ENCODE peak calls at places on chromosomes 2 and 18, in four cellular contexts. One of them, this sample, is unnamed.

GRCh38 chr2:96251721-96252292 is 14.0 kb downstream of the TMEM127 start:
- DNase-seq in activated T-cell treated with anti-CD3 and anti-CD28 coated beads for 48 hours: no peak
- DNase-seq in GM12865: peak; percentile 25
- DNase-seq in anterior cingulate cortex: no peak
- DNase-seq in this sample: no peak

GRCh38 chr2:217365656-217366055 is 505.8 kb upstream of the TNP1 start:
- DNase-seq in anterior cingulate cortex: no peak
- DNase-seq in GM12865: no peak
- DNase-seq in activated T-cell treated with anti-CD3 and anti-CD28 coated beads for 48 hours: no peak
- DNase-seq in this sample: no peak

GRCh38 chr2:10620481-10620880 is 69.3 kb downstream of the NOL10 start:
- DNase-seq in GM12865: no peak
- DNase-seq in activated T-cell treated with anti-CD3 and anti-CD28 coated beads for 48 hours: no peak
- DNase-seq in anterior cingulate cortex: no peak
- DNase-seq in this sample: no peak

GRCh38 chr2:231394201-231395141 is 1.0 kb upstream of the B3GNT7 start:
- DNase-seq in GM12865: peak; percentile 93
- DNase-seq in activated T-cell treated with anti-CD3 and anti-CD28 coated beads for 48 hours: no peak
- DNase-seq in anterior cingulate cortex: no peak
- DNase-seq in this sample: no peak

GRCh38 chr2:166665991-166666940 is 172.2 kb upstream of the SCN7A start:
- DNase-seq in activated T-cell treated with anti-CD3 and anti-CD28 coated beads for 48 hours: no peak
- DNase-seq in anterior cingulate cortex: no peak
- DNase-seq in GM12865: no peak
- DNase-seq in this sample: no peak

GRCh38 chr2:95043300-95043786 is 17.8 kb downstream of the MAL start:
- DNase-seq in activated T-cell treated with anti-CD3 and anti-CD28 coated beads for 48 hours: no peak
- DNase-seq in anterior cingulate cortex: peak; percentile 52
- DNase-seq in GM12865: peak; percentile 76
- DNase-seq in this sample: peak; percentile 82

GRCh38 chr2:231523451-231524266 is 6.6 kb downstream of the NMUR1 start:
- DNase-seq in activated T-cell treated with anti-CD3 and anti-CD28 coated beads for 48 hours: no peak
- DNase-seq in anterior cingulate cortex: no peak
- DNase-seq in GM12865: no peak
- DNase-seq in this sample: no peak

GRCh38 chr18:65983750-65984149 is 232.9 kb downstream of the CDH7 start:
- DNase-seq in activated T-cell treated with anti-CD3 and anti-CD28 coated beads for 48 hours: no peak
- DNase-seq in GM12865: no peak
- DNase-seq in anterior cingulate cortex: no peak
- DNase-seq in this sample: no peak

GRCh38 chr2:10780491-10780820 is 32.1 kb downstream of the PDIA6 start:
- DNase-seq in anterior cingulate cortex: no peak
- DNase-seq in activated T-cell treated with anti-CD3 and anti-CD28 coated beads for 48 hours: no peak
- DNase-seq in GM12865: no peak
- DNase-seq in this sample: no peak

GRCh38 chr2:28661589-28662001 is 90.0 kb upstream of the PPP1CB start:
- DNase-seq in activated T-cell treated with anti-CD3 and anti-CD28 coated beads for 48 hours: no peak
- DNase-seq in anterior cingulate cortex: no peak
- DNase-seq in GM12865: no peak
- DNase-seq in this sample: no peak

GRCh38 chr18:63763831-63764600 is 11.2 kb upstream of the SERPINB7 start:
- DNase-seq in anterior cingulate cortex: no peak
- DNase-seq in GM12865: no peak
- DNase-seq in activated T-cell treated with anti-CD3 and anti-CD28 coated beads for 48 hours: no peak
- DNase-seq in this sample: no peak

GRCh38 chr18:36162981-36163380 is 24.3 kb upstream of the MOCOS start:
- DNase-seq in GM12865: no peak
- DNase-seq in anterior cingulate cortex: no peak
- DNase-seq in activated T-cell treated with anti-CD3 and anti-CD28 coated beads for 48 hours: no peak
- DNase-seq in this sample: no peak

GRCh38 chr18:50638623-50639398 is 78.9 kb downstream of the MAPK4 start:
- DNase-seq in activated T-cell treated with anti-CD3 and anti-CD28 coated beads for 48 hours: no peak
- DNase-seq in GM12865: no peak
- DNase-seq in anterior cingulate cortex: no peak
- DNase-seq in this sample: no peak

GRCh38 chr2:27889774-27890145 is 427 bp downstream of the RBKS start:
- DNase-seq in activated T-cell treated with anti-CD3 and anti-CD28 coated beads for 48 hours: no peak
- DNase-seq in anterior cingulate cortex: no peak
- DNase-seq in GM12865: no peak
- DNase-seq in this sample: no peak

GRCh38 chr18:53944721-53945120 is 279.7 kb downstream of the MBD2 start:
- DNase-seq in GM12865: peak; percentile 33
- DNase-seq in activated T-cell treated with anti-CD3 and anti-CD28 coated beads for 48 hours: no peak
- DNase-seq in anterior cingulate cortex: no peak
- DNase-seq in this sample: no peak

GRCh38 chr18:75728621-75729020 is 301.1 kb upstream of the SMIM21 start:
- DNase-seq in GM12865: no peak
- DNase-seq in activated T-cell treated with anti-CD3 and anti-CD28 coated beads for 48 hours: no peak
- DNase-seq in anterior cingulate cortex: no peak
- DNase-seq in this sample: no peak

GRCh38 chr18:73043231-73044000 is 175.6 kb upstream of the NETO1 start:
- DNase-seq in activated T-cell treated with anti-CD3 and anti-CD28 coated beads for 48 hours: no peak
- DNase-seq in GM12865: no peak
- DNase-seq in anterior cingulate cortex: no peak
- DNase-seq in this sample: no peak

GRCh38 chr2:110842048-110842447 is 109.7 kb downstream of the ACOXL start:
- DNase-seq in anterior cingulate cortex: no peak
- DNase-seq in activated T-cell treated with anti-CD3 and anti-CD28 coated beads for 48 hours: no peak
- DNase-seq in GM12865: no peak
- DNase-seq in this sample: no peak

GRCh38 chr2:75403991-75404428 is 156.7 kb downstream of the EVA1A start:
- DNase-seq in anterior cingulate cortex: no peak
- DNase-seq in GM12865: peak; percentile 71
- DNase-seq in activated T-cell treated with anti-CD3 and anti-CD28 coated beads for 48 hours: no peak
- DNase-seq in this sample: no peak

GRCh38 chr2:98140210-98140609 is 53.2 kb downstream of the VWA3B start:
- DNase-seq in activated T-cell treated with anti-CD3 and anti-CD28 coated beads for 48 hours: no peak
- DNase-seq in GM12865: no peak
- DNase-seq in anterior cingulate cortex: no peak
- DNase-seq in this sample: no peak

GRCh38 chr2:199471443-199472057 is 13.8 kb upstream of the SATB2 start:
- DNase-seq in activated T-cell treated with anti-CD3 and anti-CD28 coated beads for 48 hours: no peak
- DNase-seq in GM12865: peak; percentile 38
- DNase-seq in anterior cingulate cortex: no peak
- DNase-seq in this sample: peak; percentile 26

GRCh38 chr2:225534697-225535096 is 135.2 kb downstream of the NYAP2 start:
- DNase-seq in activated T-cell treated with anti-CD3 and anti-CD28 coated beads for 48 hours: no peak
- DNase-seq in GM12865: no peak
- DNase-seq in anterior cingulate cortex: no peak
- DNase-seq in this sample: no peak

GRCh38 chr2:170425291-170425751 is 247.4 kb downstream of the MYO3B start:
- DNase-seq in anterior cingulate cortex: no peak
- DNase-seq in activated T-cell treated with anti-CD3 and anti-CD28 coated beads for 48 hours: no peak
- DNase-seq in GM12865: no peak
- DNase-seq in this sample: no peak

GRCh38 chr18:70559446-70559845 is 270.6 kb downstream of the SOCS6 start:
- DNase-seq in activated T-cell treated with anti-CD3 and anti-CD28 coated beads for 48 hours: no peak
- DNase-seq in GM12865: no peak
- DNase-seq in anterior cingulate cortex: no peak
- DNase-seq in this sample: no peak

GRCh38 chr2:36538345-36538744 is 59.6 kb downstream of the FEZ2 start:
- DNase-seq in GM12865: no peak
- DNase-seq in anterior cingulate cortex: no peak
- DNase-seq in activated T-cell treated with anti-CD3 and anti-CD28 coated beads for 48 hours: no peak
- DNase-seq in this sample: no peak

GRCh38 chr18:55499526-55499925 is 88.5 kb downstream of the TCF4 start:
- DNase-seq in GM12865: no peak
- DNase-seq in activated T-cell treated with anti-CD3 and anti-CD28 coated beads for 48 hours: no peak
- DNase-seq in anterior cingulate cortex: no peak
- DNase-seq in this sample: no peak

GRCh38 chr18:56952026-56952425 is 194.9 kb upstream of the BOD1L2 start:
- DNase-seq in GM12865: no peak
- DNase-seq in anterior cingulate cortex: no peak
- DNase-seq in activated T-cell treated with anti-CD3 and anti-CD28 coated beads for 48 hours: no peak
- DNase-seq in this sample: no peak

GRCh38 chr18:70022636-70023035 is 75.0 kb upstream of the CD226 start:
- DNase-seq in activated T-cell treated with anti-CD3 and anti-CD28 coated beads for 48 hours: no peak
- DNase-seq in GM12865: no peak
- DNase-seq in anterior cingulate cortex: no peak
- DNase-seq in this sample: no peak